ENCODE peak calls at places on chromosomes 1 and 21, in four cellular contexts. E is heart left ventricle, R is breast epithelium, K is tibial nerve. Q is an unnamed sample.

GRCh38 chr1:106975944-106976343 is 80.5 kb upstream of the PRMT6 start:
- DNase-seq in E (no peak), K (no peak), R (no peak), Q (no peak)

GRCh38 chr1:232984577-232985425 is 34.4 kb downstream of the NTPCR start:
- DNase-seq in K (no peak), R (no peak), E (no peak), Q (no peak)

GRCh38 chr21:33775100-33775828 is 133.0 kb downstream of the ITSN1 start:
- DNase-seq in R (no peak), E (no peak), K (no peak), Q (no peak)

GRCh38 chr1:208791458-208791857 is 547.3 kb upstream of the PLXNA2 start:
- DNase-seq in K (no peak), E (no peak), R (no peak), Q (no peak)

GRCh38 chr1:21064057-21064456 is 112.6 kb downstream of the EIF4G3 start:
- DNase-seq in K (no peak), R (no peak), E (no peak), Q (no peak)

GRCh38 chr1:211375286-211375818 is 48.7 kb downstream of the TRAF5 start:
- DNase-seq in R (no peak), K (no peak), E (no peak), Q (no peak)

GRCh38 chr1:63780541-63780940 is 6.7 kb downstream of the ROR1 start:
- DNase-seq in E (no peak), K (no peak), R (no peak), Q (no peak)

GRCh38 chr1:6359568-6360496 is 33.7 kb downstream of the ACOT7 start:
- DNase-seq in E (peak), R (no peak), K (no peak), Q (no peak)

GRCh38 chr1:50710099-50710498 is 250.0 kb downstream of the FAF1 start:
- DNase-seq in R (no peak), E (no peak), K (no peak), Q (no peak)

GRCh38 chr1:166691476-166691875 is 147.8 kb upstream of the POGK start:
- DNase-seq in K (no peak), E (no peak), R (no peak), Q (no peak)

GRCh38 chr1:109935451-109935900 is 24.8 kb downstream of the CSF1 start:
- DNase-seq in K (no peak), E (no peak), R (no peak), Q (no peak)

GRCh38 chr1:14140800-14141526 is 441.0 kb downstream of the PRDM2 start:
- DNase-seq in K (peak), E (peak), R (peak), Q (no peak)

GRCh38 chr1:221247050-221247449 is 367.8 kb downstream of the HLX start:
- DNase-seq in E (no peak), R (no peak), K (no peak), Q (no peak)
- H3K27ac ChIP-seq in E (no peak), R (no peak), K (no peak), Q (no peak)

DNA sequence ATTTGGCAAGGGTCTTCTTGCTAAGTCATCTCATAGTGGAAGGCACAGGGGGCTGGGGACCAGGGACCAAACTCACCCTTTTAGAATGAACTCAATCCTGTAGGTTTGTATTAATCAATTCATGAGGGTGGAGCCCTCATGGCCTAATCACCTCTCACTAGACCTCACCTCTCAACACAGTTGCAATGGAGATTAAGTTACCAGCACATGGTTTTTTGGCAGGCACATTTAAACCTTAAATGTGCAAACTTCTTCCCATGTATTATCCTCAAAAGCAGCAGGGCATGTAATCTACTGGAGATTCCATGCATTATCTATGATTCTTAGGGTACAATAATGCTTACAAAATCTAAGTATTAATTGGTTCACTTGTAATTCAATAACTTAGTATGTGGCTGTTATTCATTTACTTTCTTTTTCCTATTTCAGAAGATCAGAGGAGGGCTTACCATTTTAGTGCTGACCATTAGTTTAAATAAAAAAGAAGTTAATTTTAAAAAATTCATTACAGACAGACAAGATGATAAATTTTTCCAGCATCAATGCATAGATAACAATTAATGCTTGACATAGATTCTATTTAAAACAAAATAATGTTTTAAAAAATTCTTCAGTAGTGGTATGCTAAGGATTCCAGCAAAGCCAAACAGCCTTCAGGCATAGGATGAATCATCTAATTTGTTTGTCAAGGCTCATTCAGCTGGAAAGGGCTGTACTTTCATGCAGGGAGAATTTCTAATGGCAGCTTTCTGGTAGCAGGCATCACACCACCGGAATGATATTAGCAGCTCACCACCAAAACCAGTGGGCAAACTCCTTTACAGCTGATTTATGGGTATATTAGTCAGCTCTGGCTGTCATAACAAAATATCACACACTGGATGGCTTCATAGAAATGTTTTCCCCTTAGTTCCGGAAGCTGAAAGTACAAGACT is 124.6 kb upstream of the ZNF648 start:
- DNase-seq in R (no peak), K (no peak), E (no peak), Q (no peak)
- H3K27ac ChIP-seq in R (peak), K (peak), E (no peak), Q (no peak)

GRCh38 chr1:112359961-112360767 is 35.9 kb upstream of the CTTNBP2NL start:
- DNase-seq in R (peak), K (peak), E (peak), Q (no peak)

GRCh38 chr1:112363636-112364035 is 32.4 kb upstream of the CTTNBP2NL start:
- DNase-seq in K (no peak), E (no peak), R (no peak), Q (no peak)

GRCh38 chr1:112358061-112358770 is 37.8 kb upstream of the CTTNBP2NL start:
- DNase-seq in E (no peak), K (no peak), R (no peak), Q (no peak)

GRCh38 chr1:112357467-112357866 is 38.5 kb upstream of the CTTNBP2NL start:
- DNase-seq in K (no peak), E (no peak), R (no peak), Q (no peak)

DNA sequence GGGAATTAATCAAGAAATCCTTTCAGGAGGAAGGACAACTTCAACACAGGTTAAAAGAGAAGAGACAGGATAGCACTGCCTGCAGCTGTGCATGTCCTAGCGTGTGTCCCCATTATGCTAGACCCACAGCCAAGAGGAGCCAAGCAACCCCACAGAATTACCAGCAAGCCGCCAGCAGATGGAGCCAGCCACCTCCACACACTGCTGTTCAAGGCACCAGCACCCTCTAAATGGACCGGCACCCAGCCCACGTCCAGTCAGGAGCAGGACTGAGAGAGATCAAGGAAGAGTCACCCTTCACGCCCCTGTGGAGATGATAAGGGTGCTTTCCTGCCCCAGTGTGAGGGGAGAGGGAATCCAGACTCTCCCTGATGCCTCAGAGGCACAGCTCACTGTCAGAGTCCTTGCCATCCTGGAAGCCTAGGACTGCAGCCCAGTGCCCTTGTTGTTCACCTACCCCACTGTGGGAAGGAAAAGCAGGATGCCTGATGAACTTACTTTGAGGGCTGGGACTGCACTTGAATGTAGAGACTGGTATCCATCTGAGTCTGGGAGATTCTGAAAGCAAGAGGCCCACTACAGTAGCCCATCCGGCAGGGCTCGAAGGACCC is 37.1 kb upstream of the CTTNBP2NL start:
- DNase-seq in K (peak), R (peak), E (peak), Q (peak)
- H3K27ac ChIP-seq in K (peak), R (peak), E (no peak), Q (peak)

GRCh38 chr1:2288308-2288707 is 60.2 kb downstream of the SKI start:
- DNase-seq in E (no peak), K (no peak), R (no peak), Q (no peak)
- H3K27ac ChIP-seq in E (no peak), K (no peak), R (peak), Q (no peak)

DNA sequence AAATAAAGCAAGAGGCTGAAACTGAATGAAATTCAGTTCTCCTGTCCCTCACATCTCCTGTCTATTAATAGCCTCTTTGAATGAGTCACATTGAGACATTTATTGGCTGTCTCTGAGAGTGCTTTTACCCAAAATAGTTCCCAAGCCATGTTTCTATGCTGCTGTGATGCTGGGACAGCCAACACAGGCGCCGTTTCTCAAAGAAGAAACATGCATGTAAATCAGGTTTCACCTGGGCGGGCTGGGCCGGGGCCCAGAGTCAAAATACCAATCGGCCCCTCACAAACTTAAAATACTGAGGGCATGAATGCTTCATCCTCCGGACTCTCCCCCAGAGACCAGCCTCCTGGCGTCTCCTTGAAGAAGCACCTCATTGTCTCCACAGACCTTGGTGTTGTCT is 105.2 kb downstream of the EDEM3 start:
- DNase-seq in E (no peak), R (no peak), K (no peak), Q (no peak)
- H3K27ac ChIP-seq in E (peak), R (peak), K (no peak), Q (no peak)

DNA sequence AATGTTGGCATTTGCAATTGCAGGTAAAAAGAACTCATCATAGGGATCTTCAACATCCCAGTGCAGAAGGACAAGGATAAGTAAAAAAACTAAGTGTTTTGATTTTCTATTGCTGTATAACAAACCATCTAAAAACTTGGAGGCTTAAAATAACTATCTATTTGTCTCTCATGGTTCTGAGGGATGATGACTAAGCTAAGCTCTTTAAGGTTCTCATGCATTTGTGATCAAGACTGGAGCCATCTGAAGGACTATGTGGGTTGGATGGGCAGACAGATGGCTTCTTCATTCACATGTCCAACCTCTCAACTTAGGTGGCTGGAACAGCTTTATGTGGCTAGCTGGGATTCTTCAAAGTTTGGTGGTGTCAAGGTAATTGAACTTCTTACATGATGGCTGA is 51.5 kb downstream of the RPL5 start:
- DNase-seq in E (no peak), R (no peak), K (no peak), Q (no peak)
- H3K27ac ChIP-seq in E (no peak), R (no peak), K (no peak), Q (no peak)

DNA sequence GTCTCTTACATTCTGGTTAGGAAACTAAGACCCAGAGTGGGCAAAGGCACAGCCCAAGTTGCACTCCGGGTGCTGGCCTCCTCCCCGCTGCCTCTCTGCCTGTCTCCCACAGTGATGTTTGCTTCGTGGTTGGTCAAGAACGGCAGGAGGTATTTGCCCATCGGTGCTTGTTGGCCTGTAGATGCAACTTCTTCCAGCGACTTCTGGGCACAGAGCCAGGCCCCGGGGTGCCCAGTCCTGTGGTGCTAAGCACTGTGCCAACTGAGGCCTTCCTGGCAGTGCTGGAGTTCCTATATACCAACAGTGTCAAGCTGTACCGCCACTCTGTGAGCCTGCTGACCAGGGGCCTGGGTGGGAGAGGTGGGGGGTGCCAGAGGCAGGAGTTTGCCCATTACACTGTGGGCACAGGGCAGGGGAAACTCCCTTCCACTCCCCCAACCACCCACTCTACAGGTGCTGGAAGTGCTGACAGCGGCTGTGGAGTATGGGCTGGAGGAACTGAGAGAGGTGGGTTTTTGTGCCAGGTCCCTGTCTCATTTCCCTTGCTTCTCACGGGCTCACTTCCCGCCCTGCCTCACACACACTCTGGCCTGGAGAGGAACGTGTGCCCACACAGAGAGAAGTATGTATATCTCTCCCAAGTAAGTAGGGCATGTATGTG is 1.9 kb downstream of the BTBD19 start:
- DNase-seq in E (no peak), R (peak), K (peak), Q (no peak)
- H3K27ac ChIP-seq in E (peak), R (peak), K (peak), Q (peak)

GRCh38 chr1:228415853-228416216 is 826 bp downstream of the TRIM17 start:
- DNase-seq in K (no peak), R (no peak), E (no peak), Q (no peak)

GRCh38 chr1:228417471-228418203 is 976 bp upstream of the TRIM17 start:
- DNase-seq in R (no peak), K (no peak), E (no peak), Q (no peak)

GRCh38 chr1:228417061-228417460 is 400 bp upstream of the TRIM17 start:
- DNase-seq in E (no peak), R (no peak), K (no peak), Q (no peak)

GRCh38 chr1:228415221-228415620 is 1.4 kb downstream of the TRIM17 start:
- DNase-seq in E (no peak), R (no peak), K (no peak), Q (no peak)

DNA sequence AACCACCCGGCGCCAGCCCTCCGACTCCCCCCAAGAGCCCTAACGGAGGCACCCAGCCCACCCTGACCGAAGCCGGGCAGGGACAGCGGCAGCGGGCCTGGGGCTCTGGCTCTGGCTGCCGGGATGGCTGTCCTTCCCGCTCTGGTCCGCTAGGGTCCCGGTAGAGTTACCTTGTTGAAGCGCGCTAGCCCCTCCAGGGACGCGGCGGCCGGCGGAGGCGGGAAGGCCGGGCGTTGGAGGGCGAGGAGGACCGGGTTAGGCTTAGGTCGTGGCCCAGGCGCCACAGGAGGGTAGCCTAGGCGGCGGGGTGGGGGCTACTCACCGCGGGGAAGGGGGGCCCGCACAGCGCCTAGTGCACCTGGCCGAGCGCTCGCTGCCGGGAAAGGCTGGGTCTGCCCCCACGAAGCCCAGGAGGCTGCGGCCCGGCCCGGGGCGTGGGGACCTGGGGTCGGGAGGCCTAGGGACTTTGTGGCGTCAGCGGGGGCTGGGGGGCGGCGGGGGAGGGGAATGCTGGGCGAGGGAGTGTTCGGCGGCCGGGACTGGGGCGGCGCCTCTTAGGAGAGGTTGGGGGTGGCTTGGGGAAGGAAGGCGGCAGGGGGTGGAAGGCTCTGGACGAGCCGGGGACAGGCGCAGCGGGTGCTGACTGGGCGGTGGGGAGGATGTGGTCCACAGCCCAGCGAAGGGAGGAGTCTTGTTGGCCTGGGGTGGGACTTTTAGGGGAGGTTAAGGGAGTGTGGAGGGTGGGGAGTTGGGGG is at the start of gene TRIM17:
- DNase-seq in R (no peak), K (no peak), E (no peak), Q (no peak)
- H3K27ac ChIP-seq in R (peak), K (no peak), E (no peak), Q (peak)

DNA sequence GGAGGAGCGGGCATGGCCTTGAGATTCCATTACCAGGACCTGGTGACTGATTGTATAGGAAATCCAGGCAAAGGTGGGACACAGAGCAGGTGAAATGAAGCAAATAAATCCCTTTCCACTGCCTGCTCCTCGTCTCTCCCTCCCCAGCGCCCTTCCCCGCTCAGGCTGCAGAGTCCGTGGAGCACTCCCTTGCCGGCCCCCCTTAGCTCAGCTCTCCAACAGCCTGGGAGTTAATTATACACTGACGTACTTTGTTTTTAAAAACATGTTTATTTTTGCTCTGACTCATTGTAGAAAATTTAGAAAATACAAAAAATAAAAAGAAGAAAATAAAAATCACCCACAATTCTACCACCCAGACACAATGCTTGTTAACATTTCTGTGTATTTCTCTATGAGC is 61.7 kb downstream of the LGR6 start:
- DNase-seq in E (no peak), R (no peak), K (no peak), Q (no peak)
- H3K27ac ChIP-seq in E (no peak), R (peak), K (no peak), Q (no peak)

DNA sequence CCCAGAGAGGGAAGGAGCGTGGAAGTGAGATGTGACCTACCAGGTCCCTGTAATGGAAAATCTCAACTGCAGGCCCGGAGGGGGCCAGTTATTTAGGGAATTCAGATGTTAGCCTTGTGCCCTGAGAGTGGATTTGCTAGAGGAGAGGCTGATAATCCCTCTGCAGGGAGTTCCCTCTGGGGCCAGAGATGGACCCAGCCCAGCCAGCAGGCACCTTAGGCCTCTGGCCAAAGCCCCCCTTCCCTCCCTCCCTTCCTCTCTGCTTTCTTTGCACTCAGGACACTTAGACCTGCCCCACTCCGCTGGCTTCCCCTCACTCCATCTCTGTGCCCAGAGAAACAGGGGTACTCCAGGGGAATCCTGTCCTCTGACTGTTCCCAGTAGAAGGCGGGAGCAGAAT is 1.5 kb upstream of the ATP1A2 start:
- DNase-seq in R (no peak), E (peak), K (no peak), Q (no peak)
- H3K27ac ChIP-seq in R (no peak), E (peak), K (peak), Q (peak)